ENCODE peak calls at places on chromosome 9, in ten cellular contexts. D is COR-L47; F is left kidney; R is non-pigmented ciliary epithelial cell; A is neural progenitor cell; Q is left ventricle myocardium superior; T is fibroblast of pulmonary artery; J is T-cell; K is stimulated activated CD4-positive, alpha-beta T cell treated with anti-CD3 and anti-CD28 coated beads, Interleukin-4, amount 100 ng/mL, for 4 hours; C is myocyte. U is an unnamed sample.

GRCh38 chr9:36245906-36246305 is 12.3 kb downstream of the GNE start:
- DNase-seq in C (no peak), K (no peak), R (no peak), F (no peak), T (no peak), A (no peak), Q (no peak), J (no peak), D (no peak), U (no peak)

GRCh38 chr9:81588148-81588874 is 101.0 kb downstream of the TLE1 start:
- DNase-seq in K (no peak), C (no peak), Q (no peak), D (peak), F (peak), A (no peak), T (peak), R (no peak), J (no peak), U (no peak)

GRCh38 chr9:86720893-86721698 is 226.2 kb downstream of the GAS1 start:
- DNase-seq in F (peak), K (no peak), J (no peak), A (no peak), T (peak), D (no peak), Q (no peak), R (no peak), C (no peak), U (no peak)

GRCh38 chr9:97660345-97660744 is 26.7 kb downstream of the NCBP1 start:
- DNase-seq in Q (no peak), T (no peak), J (no peak), D (no peak), C (no peak), F (no peak), R (no peak), A (no peak), K (no peak), U (no peak)

GRCh38 chr9:122252796-122253195 is 11.8 kb downstream of the RBM18 start:
- DNase-seq in A (no peak), J (no peak), C (no peak), K (no peak), D (no peak), F (peak), Q (no peak), T (peak), R (no peak), U (no peak)

GRCh38 chr9:120702075-120702474 is 12.2 kb downstream of the MEGF9 start:
- DNase-seq in Q (no peak), F (no peak), C (no peak), D (no peak), J (no peak), T (no peak), K (no peak), A (no peak), R (no peak), U (no peak)

GRCh38 chr9:113906411-113907110 is 30.5 kb downstream of the ZNF618 start:
- DNase-seq in K (no peak), C (peak), R (no peak), F (no peak), A (no peak), T (no peak), D (no peak), J (no peak), Q (no peak), U (no peak)

GRCh38 chr9:126805546-126806262 is 864 bp downstream of the ZBTB43 start:
- DNase-seq in D (no peak), Q (peak), A (peak), F (peak), K (peak), R (no peak), J (peak), T (peak), C (peak), U (peak)

GRCh38 chr9:75188756-75189155 is 100.4 kb downstream of the OSTF1 start:
- DNase-seq in T (no peak), F (no peak), R (no peak), Q (no peak), A (no peak), K (no peak), D (no peak), J (no peak), C (no peak), U (no peak)

GRCh38 chr9:75803130-75803529 is 87.3 kb upstream of the PCSK5 start:
- DNase-seq in F (no peak), Q (no peak), C (peak), A (no peak), D (no peak), R (peak), J (no peak), T (peak), K (no peak), U (no peak)

GRCh38 chr9:133842174-133842573 is 104.0 kb upstream of the SARDH start:
- DNase-seq in D (no peak), Q (peak), K (no peak), R (no peak), A (peak), F (peak), C (no peak), T (no peak), J (no peak), U (no peak)

GRCh38 chr9:9133526-9133925 is 1333.9 kb upstream of the DMAC1 start:
- DNase-seq in J (no peak), T (no peak), K (no peak), A (no peak), F (no peak), D (no peak), R (no peak), C (no peak), Q (no peak), U (no peak)

GRCh38 chr9:100554935-100555401 is 22.9 kb upstream of the CAVIN4 start:
- DNase-seq in C (peak), A (no peak), D (no peak), K (no peak), J (no peak), F (no peak), T (peak), Q (no peak), R (no peak), U (no peak)

GRCh38 chr9:92887880-92888338 is 10.1 kb upstream of the ZNF484 start:
- DNase-seq in T (no peak), A (no peak), Q (no peak), R (no peak), F (peak), K (no peak), D (no peak), C (peak), J (peak), U (peak)

GRCh38 chr9:2231831-2232230 is 216.7 kb downstream of the SMARCA2 start:
- DNase-seq in Q (no peak), K (no peak), J (no peak), T (peak), D (no peak), A (no peak), F (no peak), C (peak), R (no peak), U (no peak)

GRCh38 chr9:33320568-33321261 is 30.4 kb downstream of the NFX1 start:
- DNase-seq in T (peak), F (no peak), J (no peak), R (peak), Q (no peak), C (peak), K (no peak), D (no peak), A (no peak), U (no peak)

GRCh38 chr9:135618866-135619598 is 20.3 kb downstream of the GLT6D1 start:
- DNase-seq in Q (no peak), A (no peak), R (no peak), C (no peak), F (no peak), K (no peak), D (no peak), J (no peak), T (no peak), U (no peak)

GRCh38 chr9:19409406-19410194 is 791 bp downstream of the ACER2 start:
- DNase-seq in D (peak), T (peak), J (no peak), R (no peak), A (peak), C (peak), F (peak), Q (peak), K (peak), U (no peak)

GRCh38 chr9:116058421-116058820 is 95.2 kb upstream of the PAPPA start:
- DNase-seq in J (no peak), K (no peak), C (no peak), T (peak), Q (no peak), A (no peak), D (no peak), R (no peak), F (no peak), U (no peak)

GRCh38 chr9:137406876-137407589 is 15.9 kb downstream of the EXD3 start:
- DNase-seq in T (peak), Q (peak), F (peak), K (peak), J (peak), C (peak), D (peak), R (no peak), A (peak), U (peak)

GRCh38 chr9:4235951-4236804 is 63.7 kb downstream of the GLIS3 start:
- DNase-seq in D (no peak), F (peak), T (peak), R (no peak), J (no peak), C (peak), Q (no peak), K (no peak), A (no peak), U (no peak)

GRCh38 chr9:107739601-107740082 is 250.1 kb upstream of the KLF4 start:
- DNase-seq in D (no peak), K (no peak), F (peak), J (no peak), A (no peak), C (peak), Q (peak), R (no peak), T (peak), U (no peak)

GRCh38 chr9:13388157-13388556 is 108.7 kb upstream of the MPDZ start:
- DNase-seq in K (no peak), A (no peak), D (no peak), F (no peak), R (no peak), C (peak), T (peak), Q (no peak), J (no peak), U (no peak)

GRCh38 chr9:90340421-90340820 is 302.2 kb downstream of the DIRAS2 start:
- DNase-seq in A (no peak), K (no peak), F (no peak), T (peak), Q (no peak), J (no peak), R (no peak), C (peak), D (no peak), U (no peak)

GRCh38 chr9:131625848-131626670 is 80.7 kb downstream of the PRRT1B start:
- DNase-seq in R (peak), D (no peak), J (no peak), F (peak), Q (no peak), A (no peak), T (no peak), K (no peak), C (no peak), U (peak)

GRCh38 chr9:107222020-107222522 is 61.0 kb upstream of the RAD23B start:
- DNase-seq in Q (no peak), D (no peak), J (no peak), R (no peak), C (peak), K (no peak), F (peak), T (peak), A (no peak), U (no peak)

GRCh38 chr9:28941856-28942255 is 1368.6 kb upstream of the C9orf72 start:
- DNase-seq in J (no peak), D (no peak), Q (no peak), A (peak), T (no peak), C (no peak), F (no peak), R (no peak), K (no peak), U (no peak)

GRCh38 chr9:114196117-114196516 is 40.8 kb downstream of the COL27A1 start:
- DNase-seq in K (no peak), C (no peak), T (no peak), A (no peak), D (no peak), R (no peak), J (no peak), F (no peak), Q (peak), U (no peak)

GRCh38 chr9:14351206-14351605 is 37.3 kb upstream of the NFIB start:
- DNase-seq in F (no peak), D (no peak), A (no peak), Q (peak), K (no peak), R (no peak), T (no peak), J (no peak), C (no peak), U (no peak)

GRCh38 chr9:115461284-115461683 is 343.3 kb upstream of the TNC start:
- DNase-seq in Q (no peak), F (no peak), C (no peak), D (no peak), T (no peak), A (no peak), J (no peak), K (no peak), R (no peak), U (no peak)

GRCh38 chr9:90838761-90839160 is 37.1 kb downstream of the SYK start:
- DNase-seq in A (no peak), T (no peak), F (peak), R (no peak), C (no peak), K (no peak), J (no peak), Q (no peak), D (no peak), U (no peak)

GRCh38 chr9:129929467-129930125 is 94.3 kb downstream of the USP20 start:
- DNase-seq in T (no peak), J (no peak), D (no peak), R (no peak), Q (no peak), K (no peak), A (no peak), C (no peak), F (no peak), U (no peak)

GRCh38 chr9:129336601-129337286 is 158.7 kb upstream of the IER5L start:
- DNase-seq in A (peak), Q (peak), T (peak), J (no peak), C (no peak), D (no peak), K (peak), R (no peak), F (peak), U (peak)